ENCODE peak calls at places on chromosome 21, in six cellular contexts. U is spleen, F is PC-3, Z is esophagus squamous epithelium, I is cardiac muscle cell, O is stomach. R is an unnamed sample.

GRCh38 chr21:40696246-40696645 is 150.7 kb downstream of the DSCAM start:
- DNase-seq in U (no peak), F (no peak), Z (no peak), I (no peak), O (no peak), R (no peak)

GRCh38 chr21:15793109-15793508 is 63.3 kb downstream of the USP25 start:
- DNase-seq in U (no peak), F (no peak), Z (no peak), I (no peak), O (no peak), R (no peak)

GRCh38 chr21:27793901-27794300 is 827.0 kb upstream of the ADAMTS5 start:
- DNase-seq in U (no peak), F (no peak), Z (no peak), I (no peak), O (no peak), R (no peak)

GRCh38 chr21:43967981-43968380 is 44.1 kb upstream of the TRAPPC10 start:
- DNase-seq in U (no peak), F (no peak), Z (no peak), I (no peak), O (no peak), R (no peak)

GRCh38 chr21:31459457-31459856 is 115.4 kb upstream of the TIAM1 start:
- DNase-seq in U (no peak), F (no peak), Z (no peak), I (peak), O (no peak), R (no peak)

GRCh38 chr21:15134711-15135110 is 69.9 kb upstream of the NRIP1 start:
- DNase-seq in U (no peak), F (no peak), Z (no peak), I (no peak), O (peak), R (no peak)

GRCh38 chr21:31730687-31731111 is 1.2 kb downstream of the SCAF4 start:
- DNase-seq in U (no peak), F (peak), Z (no peak), I (peak), O (no peak), R (peak)

GRCh38 chr21:22062472-22063139 is 1064.4 kb downstream of the NCAM2 start:
- DNase-seq in U (no peak), F (no peak), Z (no peak), I (no peak), O (no peak), R (no peak)

GRCh38 chr21:36704958-36705678 is 6.2 kb downstream of the SIM2 start:
- DNase-seq in U (no peak), F (no peak), Z (no peak), I (no peak), O (no peak), R (no peak)

GRCh38 chr21:27035791-27036190 is 68.9 kb upstream of the ADAMTS5 start:
- DNase-seq in U (no peak), F (no peak), Z (no peak), I (no peak), O (no peak), R (no peak)

GRCh38 chr21:22961248-22961647 is 1963.0 kb downstream of the NCAM2 start:
- DNase-seq in U (no peak), F (no peak), Z (no peak), I (no peak), O (no peak), R (no peak)

GRCh38 chr21:21295303-21295702 is 297.1 kb downstream of the NCAM2 start:
- DNase-seq in U (no peak), F (no peak), Z (no peak), I (no peak), O (no peak), R (no peak)

GRCh38 chr21:37060296-37060695 is 12.6 kb downstream of the PIGP start:
- DNase-seq in U (no peak), F (peak), Z (no peak), I (peak), O (peak), R (peak)

GRCh38 chr21:39136711-39137110 is 46.5 kb downstream of the PSMG1 start:
- DNase-seq in U (no peak), F (peak), Z (no peak), I (no peak), O (no peak), R (no peak)

GRCh38 chr21:44549525-44550211 is 1.6 kb downstream of the KRTAP10-2 start:
- DNase-seq in U (peak), F (no peak), Z (no peak), I (no peak), O (no peak), R (no peak)

GRCh38 chr21:37532868-37533780 is 166.6 kb downstream of the DYRK1A start:
- DNase-seq in U (no peak), F (peak), Z (no peak), I (no peak), O (peak), R (peak)

GRCh38 chr21:37828515-37828914 is 87.7 kb downstream of the KCNJ6 start:
- DNase-seq in U (no peak), F (no peak), Z (no peak), I (no peak), O (no peak), R (no peak)

DNA sequence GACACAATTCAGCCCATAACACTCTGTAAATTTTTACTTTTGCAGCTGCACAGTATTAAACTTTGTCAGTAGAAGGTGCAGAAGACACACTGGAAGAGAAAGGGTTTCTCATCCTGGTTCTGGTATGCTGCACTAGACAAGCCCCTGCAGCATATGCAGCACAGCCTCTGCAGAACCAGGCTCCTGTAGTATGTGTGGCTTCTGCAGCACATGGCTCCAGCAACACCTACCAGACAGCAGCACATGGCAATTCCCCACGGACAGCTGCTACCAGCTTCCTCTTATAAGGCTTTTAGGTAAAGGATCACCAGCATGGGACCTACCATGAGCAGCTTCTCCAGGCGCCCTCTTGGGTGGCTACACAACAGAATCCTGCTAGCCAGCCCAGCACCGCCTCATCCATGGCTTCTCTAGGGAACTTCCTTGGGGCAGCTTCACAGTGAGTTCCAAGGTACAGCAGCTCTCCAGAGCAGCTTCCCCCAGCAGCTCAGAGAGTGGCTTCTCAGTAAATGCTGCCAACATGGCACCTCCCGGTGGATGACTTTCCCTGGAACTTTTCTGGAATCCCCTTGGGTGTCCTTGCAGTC is 534.4 kb upstream of the CXADR start:
- DNase-seq in U (no peak), F (no peak), Z (no peak), I (peak), O (no peak), R (no peak)
- H3K4me3 ChIP-seq in U (no peak), F (no peak), Z (no peak), I (no peak), O (no peak), R (no peak)

DNA sequence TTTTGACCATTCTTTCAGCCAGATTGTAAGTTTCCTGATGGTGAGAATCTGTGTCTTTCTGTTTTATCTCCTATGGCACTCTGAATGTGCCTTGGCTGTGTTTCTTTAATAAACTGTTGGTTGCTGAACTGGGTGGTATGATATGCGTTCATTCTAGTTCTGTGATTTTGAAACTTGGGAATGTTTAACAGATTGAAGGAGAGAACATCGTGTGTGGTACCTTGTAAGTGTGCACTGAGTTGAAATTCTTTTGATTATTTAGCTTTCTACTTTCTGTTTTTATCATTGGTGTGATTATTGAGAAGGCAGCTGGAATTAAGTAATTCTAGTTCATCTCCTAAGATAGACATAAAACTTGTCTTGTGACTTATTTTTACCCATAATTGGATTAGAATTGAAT is 4.6 kb downstream of the BACH1 start:
- DNase-seq in U (no peak), F (no peak), Z (no peak), I (no peak), O (no peak), R (no peak)
- H3K4me3 ChIP-seq in U (no peak), F (no peak), Z (no peak), I (no peak), O (no peak), R (no peak)

DNA sequence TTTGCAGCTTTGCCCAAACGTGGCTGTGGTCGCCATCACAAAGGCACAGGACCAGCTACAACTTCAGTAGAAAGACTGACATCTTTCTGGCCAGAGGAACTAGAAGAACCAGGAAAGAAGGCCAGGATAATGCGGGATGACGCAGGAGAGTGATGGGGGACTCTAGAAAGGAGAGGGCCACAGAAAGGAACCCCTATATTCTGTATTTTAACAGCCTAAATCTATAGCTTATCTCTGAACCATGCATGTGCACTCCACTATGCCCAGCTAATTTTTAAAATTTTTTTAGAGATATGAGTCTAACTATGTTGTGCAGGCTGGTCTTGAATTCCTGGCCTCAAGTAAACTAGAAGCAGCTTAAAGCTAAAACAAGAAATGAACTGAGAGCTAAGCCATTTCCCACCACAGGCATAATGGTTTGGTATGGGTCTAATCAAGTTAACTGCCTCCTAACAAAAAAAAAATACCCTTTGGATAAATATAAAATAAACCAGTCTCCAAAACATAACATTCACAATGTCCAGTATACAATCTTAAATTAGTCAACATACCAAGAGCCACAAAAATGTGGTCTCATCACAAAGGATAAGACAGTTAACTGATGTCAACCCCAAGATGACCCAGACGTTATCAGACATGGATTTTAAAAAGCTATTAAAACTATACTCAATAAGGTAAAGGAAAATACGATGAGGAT is 18.0 kb downstream of the LTN1 start:
- DNase-seq in U (no peak), F (no peak), Z (no peak), I (no peak), O (no peak), R (no peak)
- H3K4me3 ChIP-seq in U (no peak), F (no peak), Z (no peak), I (no peak), O (no peak), R (no peak)

DNA sequence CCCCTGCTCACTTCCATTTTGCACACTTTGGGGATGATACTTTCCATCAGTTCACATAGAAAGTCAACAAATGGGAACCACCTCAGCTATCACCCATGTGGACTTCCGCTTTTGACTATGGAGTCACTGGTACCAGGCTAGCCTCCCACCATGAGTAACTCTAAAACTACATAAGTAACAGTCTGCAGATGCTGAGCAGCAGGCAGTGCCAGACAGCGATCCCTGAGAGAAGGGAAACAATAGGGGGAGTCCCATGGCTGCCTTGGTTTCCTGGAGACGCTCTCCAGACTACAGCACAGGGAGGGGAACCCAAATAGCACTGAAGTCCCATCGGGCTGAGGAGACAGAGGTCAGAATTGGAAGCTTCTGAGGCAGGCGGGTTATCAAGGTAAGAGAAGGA is 2.8 kb upstream of the TFF2 start:
- DNase-seq in U (peak), F (no peak), Z (no peak), I (no peak), O (peak), R (no peak)
- H3K4me3 ChIP-seq in U (no peak), F (no peak), Z (no peak), I (no peak), O (no peak), R (no peak)

DNA sequence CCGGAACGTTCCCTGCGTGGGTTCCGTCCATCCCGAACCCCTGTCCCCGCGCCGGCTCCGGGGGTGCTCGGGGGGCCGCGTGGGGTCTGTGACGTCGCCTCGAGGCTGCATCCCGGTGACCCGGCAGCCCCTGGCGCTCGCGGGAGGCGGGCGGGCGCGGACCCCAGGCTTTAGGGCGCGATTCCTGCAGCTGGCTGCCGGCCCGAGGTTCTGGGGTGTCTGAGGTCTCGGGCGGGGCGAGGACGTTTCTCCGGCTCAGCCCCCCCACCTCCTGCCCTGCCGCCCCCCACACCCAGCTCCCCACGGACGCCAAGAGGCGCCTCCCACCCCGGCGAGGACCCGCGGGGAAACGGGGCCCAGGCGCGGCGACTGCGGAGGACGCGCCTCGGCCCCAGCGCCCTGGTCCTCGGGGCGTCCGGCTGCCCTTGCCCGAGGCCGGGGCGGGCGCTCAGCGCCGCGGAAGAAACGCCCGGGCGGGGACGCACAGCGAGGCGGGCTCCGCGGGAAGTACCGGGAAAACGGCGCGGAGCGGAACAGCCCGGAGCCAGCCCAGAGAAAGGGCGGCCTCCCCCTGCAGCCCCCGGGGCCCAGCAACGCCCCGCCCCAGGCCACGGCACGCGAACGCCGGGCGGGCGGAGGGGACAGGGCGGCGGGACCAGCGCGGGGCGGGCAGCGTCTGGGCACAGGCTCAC is 1.3 kb upstream of the PCBP3 start:
- DNase-seq in U (peak), F (no peak), Z (no peak), I (peak), O (no peak), R (peak)
- H3K4me3 ChIP-seq in U (peak), F (no peak), Z (peak), I (peak), O (peak), R (no peak)

GRCh38 chr21:33682992-33683627 is 40.8 kb downstream of the ITSN1 start:
- DNase-seq in U (no peak), F (peak), Z (no peak), I (peak), O (no peak), R (peak)
- H3K4me3 ChIP-seq in U (no peak), F (no peak), Z (no peak), I (no peak), O (no peak), R (no peak)

DNA sequence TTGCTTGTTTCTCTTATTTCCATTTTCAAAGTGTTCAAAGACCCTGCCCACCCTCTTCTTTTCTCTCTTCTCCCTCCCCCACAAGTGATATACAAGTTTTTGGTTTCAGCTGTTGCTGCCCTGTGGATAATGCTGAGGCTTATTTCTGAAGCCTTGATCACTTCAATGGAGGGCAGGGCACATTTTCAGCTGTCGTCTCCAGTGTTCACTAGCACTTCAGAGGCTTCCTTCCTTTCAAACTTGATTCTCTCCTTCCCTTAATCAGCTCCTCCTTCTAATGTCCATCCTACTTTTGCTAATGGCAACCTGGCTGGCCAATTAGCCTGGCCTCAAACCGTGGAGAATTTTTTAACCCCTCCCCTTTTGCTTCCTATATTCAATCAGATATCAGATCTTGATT is 435.8 kb upstream of the RUNX1 start:
- DNase-seq in U (no peak), F (no peak), Z (no peak), I (no peak), O (no peak), R (no peak)
- H3K4me3 ChIP-seq in U (no peak), F (no peak), Z (no peak), I (no peak), O (no peak), R (no peak)

GRCh38 chr21:42319368-42319767 is 4.2 kb upstream of the TFF3 start:
- DNase-seq in U (peak), F (no peak), Z (no peak), I (no peak), O (no peak), R (no peak)
- H3K4me3 ChIP-seq in U (no peak), F (no peak), Z (no peak), I (no peak), O (no peak), R (no peak)

GRCh38 chr21:41951876-41952567 is 1.8 kb downstream of the C2CD2 start:
- DNase-seq in U (peak), F (no peak), Z (no peak), I (no peak), O (no peak), R (no peak)
- H3K4me3 ChIP-seq in U (peak), F (peak), Z (peak), I (no peak), O (peak), R (peak)

GRCh38 chr21:25039461-25040380 is 567.6 kb downstream of the MRPL39 start:
- DNase-seq in U (no peak), F (peak), Z (no peak), I (peak), O (no peak), R (no peak)
- H3K4me3 ChIP-seq in U (no peak), F (peak), Z (no peak), I (no peak), O (no peak), R (no peak)